ENCODE peak calls at places on chromosomes 11 and 22, in eight cellular contexts. B, N, K, H, J, M, G and V are unnamed samples.
A peak's percentile ranks its signal among the peaks of the same experiment; 100 is the strongest.

GRCh38 chr11:94834931-94835330 is 66.8 kb downstream of the AMOTL1 start:
- DNase-seq in B (no peak), N (peak; percentile 44), K (no peak), H (peak; percentile 16), J (no peak), M (no peak), G (no peak), V (no peak)

GRCh38 chr22:45248832-45249561 is 8.3 kb upstream of the KIAA0930 start:
- DNase-seq in B (no peak), N (no peak), K (no peak), H (no peak), J (no peak), M (no peak), G (no peak), V (no peak)

GRCh38 chr11:33701302-33701701 is 676 bp upstream of the C11orf91 start:
- DNase-seq in B (no peak), N (peak; percentile 73), K (no peak), H (peak; percentile 74), J (no peak), M (no peak), G (no peak), V (no peak)

GRCh38 chr11:108871867-108872266 is 207.0 kb downstream of the DDX10 start:
- DNase-seq in B (no peak), N (no peak), K (no peak), H (no peak), J (no peak), M (no peak), G (no peak), V (no peak)

GRCh38 chr11:27429740-27430451 is 42.7 kb downstream of the LGR4 start:
- DNase-seq in B (no peak), N (no peak), K (no peak), H (peak; percentile 62), J (no peak), M (no peak), G (no peak), V (no peak)

GRCh38 chr11:69524991-69525411 is 43.5 kb downstream of the LINC01488 start:
- DNase-seq in B (no peak), N (no peak), K (no peak), H (no peak), J (no peak), M (no peak), G (no peak), V (no peak)

GRCh38 chr11:65962136-65962564 is 616 bp downstream of the SART1 start:
- DNase-seq in B (no peak), N (no peak), K (no peak), H (no peak), J (no peak), M (no peak), G (no peak), V (no peak)

GRCh38 chr11:46296520-46297448 is 19.3 kb downstream of the CREB3L1 start:
- DNase-seq in B (peak; percentile 92), N (peak; percentile 97), K (peak; percentile 72), H (peak; percentile 99), J (peak; percentile 82), M (no peak), G (peak; percentile 90), V (peak; percentile 79)

GRCh38 chr22:32788884-32789624 is 12.5 kb upstream of the TIMP3 start:
- DNase-seq in B (no peak), N (peak; percentile 51), K (no peak), H (peak; percentile 81), J (no peak), M (no peak), G (peak; percentile 63), V (no peak)

GRCh38 chr11:57792060-57792541 is 30.5 kb downstream of the CTNND1 start:
- DNase-seq in B (no peak), N (no peak), K (no peak), H (peak; percentile 72), J (no peak), M (peak; percentile 76), G (no peak), V (no peak)

GRCh38 chr22:17920145-17920605 is 104.2 kb downstream of the MICAL3 start:
- DNase-seq in B (no peak), N (peak; percentile 56), K (peak; percentile 35), H (peak; percentile 76), J (peak; percentile 39), M (peak; percentile 79), G (peak; percentile 64), V (no peak)

GRCh38 chr22:38881997-38882396 is 10.0 kb upstream of the CBX6 start:
- DNase-seq in B (no peak), N (no peak), K (no peak), H (no peak), J (no peak), M (no peak), G (no peak), V (no peak)

GRCh38 chr22:37190262-37190780 is 2.3 kb upstream of the C1QTNF6 start:
- DNase-seq in B (no peak), N (no peak), K (no peak), H (peak; percentile 27), J (no peak), M (no peak), G (no peak), V (no peak)

GRCh38 chr22:22906907-22907550 is 19.4 kb downstream of the IGLL5 start:
- DNase-seq in B (no peak), N (no peak), K (no peak), H (no peak), J (no peak), M (no peak), G (no peak), V (no peak)

GRCh38 chr11:64180871-64181270 is 5.1 kb upstream of the STIP1 start:
- DNase-seq in B (no peak), N (no peak), K (no peak), H (no peak), J (no peak), M (no peak), G (no peak), V (no peak)

GRCh38 chr11:64185323-64186204 is at the start of gene STIP1:
- DNase-seq in B (peak; percentile 100), N (peak; percentile 100), K (peak; percentile 98), H (peak; percentile 100), J (peak; percentile 97), M (peak; percentile 99), G (peak; percentile 99), V (peak; percentile 99)

GRCh38 chr11:64183890-64184289 is 2.1 kb upstream of the STIP1 start:
- DNase-seq in B (no peak), N (no peak), K (no peak), H (no peak), J (no peak), M (no peak), G (no peak), V (no peak)

GRCh38 chr11:64181506-64182411 is 4.2 kb upstream of the STIP1 start:
- DNase-seq in B (peak; percentile 71), N (peak; percentile 93), K (peak; percentile 72), H (peak; percentile 93), J (peak; percentile 55), M (peak; percentile 94), G (peak; percentile 71), V (peak; percentile 79)

DNA sequence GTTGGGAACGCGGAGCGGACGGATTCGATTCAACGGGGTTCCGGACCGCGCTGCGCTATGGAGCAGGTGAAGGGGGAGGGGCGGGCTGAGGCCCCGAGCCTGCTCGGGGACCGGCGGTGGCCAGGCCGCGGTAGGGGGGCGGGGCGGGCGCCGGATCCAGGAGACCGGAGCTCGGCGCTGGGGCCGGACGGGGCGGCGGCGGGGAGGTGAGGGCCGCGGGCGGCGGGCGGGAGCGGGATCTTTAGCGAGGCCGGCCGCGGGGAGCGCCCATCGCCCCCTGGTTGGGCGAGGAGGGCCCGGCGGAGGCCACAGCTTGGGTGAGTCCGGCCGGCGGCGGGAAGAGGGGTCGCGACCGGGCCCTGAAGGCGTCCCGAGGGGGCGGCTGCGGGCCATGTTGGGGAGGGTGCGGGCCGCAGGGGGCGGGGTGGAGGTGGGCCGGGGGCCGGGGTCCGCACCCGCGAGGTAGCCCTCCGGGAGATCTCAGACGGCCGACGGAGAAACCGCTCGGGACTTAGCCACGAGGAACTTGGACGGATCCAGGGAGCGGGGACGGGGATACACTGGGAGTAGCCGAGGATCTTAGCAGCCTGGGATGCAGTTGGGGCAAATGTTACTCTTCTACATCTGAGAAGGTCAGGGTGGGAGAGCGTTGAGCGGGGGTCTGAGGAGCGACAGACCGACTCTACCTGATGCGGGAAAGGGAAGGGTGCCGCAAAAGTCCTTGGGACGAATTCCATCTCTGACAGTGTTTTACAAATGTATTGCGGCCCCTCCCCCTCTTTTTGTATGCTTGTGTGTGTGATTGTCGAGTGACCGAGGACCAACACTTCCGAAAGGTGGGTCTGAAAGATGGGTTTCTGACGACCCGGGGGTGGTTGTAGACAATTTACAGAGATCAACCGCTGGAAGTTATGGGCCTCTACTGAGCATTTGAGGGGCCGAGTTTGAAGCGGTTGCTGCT is 514 bp downstream of the STIP1 start:
- DNase-seq in B (no peak), N (no peak), K (no peak), H (peak; percentile 11), J (no peak), M (peak; percentile 60), G (no peak), V (no peak)
- TF ChIP-seq CTCF in B (no peak), N (no peak), K (no peak), H (no peak), J (no peak), M (no peak), G (no peak), V (peak; percentile 53)

GRCh38 chr11:127017482-127017881 is 16.9 kb upstream of the KIRREL3 start:
- DNase-seq in B (peak; percentile 60), N (peak; percentile 30), K (peak; percentile 35), H (peak; percentile 89), J (peak; percentile 45), M (no peak), G (no peak), V (no peak)
- TF ChIP-seq CTCF in B (peak; percentile 74), N (peak; percentile 22), K (peak; percentile 61), H (peak; percentile 56), J (peak; percentile 67), M (no peak), G (peak; percentile 48), V (peak; percentile 76)

GRCh38 chr11:35786188-35786587 is 123.6 kb downstream of the TRIM44 start:
- DNase-seq in B (no peak), N (peak; percentile 13), K (no peak), H (no peak), J (no peak), M (no peak), G (no peak), V (no peak)

GRCh38 chr11:35785287-35786167 is 123.0 kb downstream of the TRIM44 start:
- DNase-seq in B (no peak), N (peak; percentile 18), K (no peak), H (peak; percentile 35), J (no peak), M (no peak), G (no peak), V (no peak)

GRCh38 chr11:35786918-35787557 is 124.5 kb downstream of the TRIM44 start:
- DNase-seq in B (peak; percentile 18), N (no peak), K (peak; percentile 27), H (peak; percentile 40), J (no peak), M (no peak), G (no peak), V (no peak)

GRCh38 chr11:35783803-35784202 is 121.2 kb downstream of the TRIM44 start:
- DNase-seq in B (no peak), N (no peak), K (no peak), H (no peak), J (no peak), M (no peak), G (no peak), V (no peak)

GRCh38 chr11:35784699-35785098 is 122.1 kb downstream of the TRIM44 start:
- DNase-seq in B (no peak), N (no peak), K (no peak), H (no peak), J (no peak), M (no peak), G (no peak), V (no peak)
- TF ChIP-seq CTCF in B (no peak), N (no peak), K (no peak), H (no peak), J (no peak), M (no peak), G (no peak), V (no peak)

GRCh38 chr22:49163960-49164690 is 663.5 kb downstream of the BRD1 start:
- DNase-seq in B (no peak), N (no peak), K (no peak), H (no peak), J (no peak), M (no peak), G (no peak), V (no peak)
- TF ChIP-seq CTCF in B (no peak), N (no peak), K (no peak), H (no peak), J (no peak), M (no peak), G (no peak), V (no peak)